ENCODE peak calls at places on chromosome 12, in six cellular contexts. Z, Q, W, F, A and N are unnamed samples.

GRCh38 chr12:46200551-46200950 is 68.3 kb downstream of the SLC38A1 start:
- DNase-seq in Z (no peak), Q (no peak), W (no peak), F (no peak), A (no peak), N (no peak)

GRCh38 chr12:9745191-9745590 is 12.3 kb upstream of the CLECL1 start:
- DNase-seq in Z (no peak), Q (no peak), W (no peak), F (no peak), A (no peak), N (no peak)

GRCh38 chr12:114327765-114328164 is 78.2 kb downstream of the TBX5 start:
- DNase-seq in Z (no peak), Q (no peak), W (no peak), F (no peak), A (no peak), N (no peak)

GRCh38 chr12:14258468-14258947 is 107.0 kb upstream of the ATF7IP start:
- DNase-seq in Z (no peak), Q (peak; percentile 26), W (no peak), F (no peak), A (no peak), N (no peak)

GRCh38 chr12:130300725-130301124 is 37.0 kb upstream of the PIWIL1 start:
- DNase-seq in Z (no peak), Q (no peak), W (no peak), F (no peak), A (no peak), N (no peak)

GRCh38 chr12:103800252-103800771 is 40.7 kb downstream of the NT5DC3 start:
- DNase-seq in Z (no peak), Q (no peak), W (peak; percentile 56), F (no peak), A (peak; percentile 67), N (peak; percentile 88)

GRCh38 chr12:79344855-79345840 is 345.6 kb downstream of the PAWR start:
- DNase-seq in Z (no peak), Q (peak; percentile 69), W (no peak), F (no peak), A (no peak), N (peak; percentile 5)

GRCh38 chr12:75526655-75527511 is 15.5 kb upstream of the KRR1 start:
- DNase-seq in Z (peak; percentile 10), Q (peak; percentile 81), W (no peak), F (no peak), A (no peak), N (peak; percentile 42)

GRCh38 chr12:101698782-101699347 is 1.4 kb downstream of the CHPT1 start:
- DNase-seq in Z (no peak), Q (peak; percentile 42), W (peak; percentile 28), F (no peak), A (no peak), N (peak; percentile 78)

GRCh38 chr12:89212339-89212771 is 139.9 kb downstream of the DUSP6 start:
- DNase-seq in Z (no peak), Q (no peak), W (peak; percentile 54), F (no peak), A (peak; percentile 31), N (no peak)

GRCh38 chr12:19239616-19240234 is 110.2 kb downstream of the PLEKHA5 start:
- DNase-seq in Z (no peak), Q (peak; percentile 71), W (no peak), F (no peak), A (no peak), N (no peak)

GRCh38 chr12:5232826-5233500 is 189.3 kb downstream of the KCNA5 start:
- DNase-seq in Z (no peak), Q (no peak), W (no peak), F (no peak), A (no peak), N (no peak)

GRCh38 chr12:53944907-53945847 is 6.5 kb downstream of the HOXC13 start:
- DNase-seq in Z (no peak), Q (no peak), W (no peak), F (no peak), A (no peak), N (no peak)

GRCh38 chr12:1350055-1350933 is 244.1 kb downstream of the FBXL14 start:
- DNase-seq in Z (no peak), Q (peak; percentile 95), W (no peak), F (no peak), A (no peak), N (no peak)

GRCh38 chr12:9646794-9647622 is 22.5 kb upstream of the CLEC2D start:
- DNase-seq in Z (no peak), Q (peak; percentile 71), W (no peak), F (no peak), A (no peak), N (peak; percentile 38)

GRCh38 chr12:7856516-7856915 is 16.2 kb downstream of the SLC2A14 start:
- DNase-seq in Z (no peak), Q (no peak), W (no peak), F (no peak), A (no peak), N (no peak)

GRCh38 chr12:106980944-106981343 is 6.0 kb downstream of the MTERF2 start:
- DNase-seq in Z (no peak), Q (no peak), W (no peak), F (no peak), A (no peak), N (no peak)

GRCh38 chr12:19248929-19249602 is 119.5 kb downstream of the PLEKHA5 start:
- DNase-seq in Z (no peak), Q (peak; percentile 61), W (no peak), F (no peak), A (no peak), N (no peak)

GRCh38 chr12:69766260-69766659 is 27.6 kb downstream of the RAB3IP start:
- DNase-seq in Z (no peak), Q (no peak), W (no peak), F (no peak), A (no peak), N (no peak)